ENCODE peak calls at places on chromosomes 6 and 20, in four cellular contexts. One of them, this sample, is unnamed.

GRCh38 chr6:12000174-12000573 is 11.9 kb upstream of the HIVEP1 start:
- DNase-seq in occipital lobe: no peak
- DNase-seq in activated CD4-positive, alpha-beta T cell treated with anti-CD3 and anti-CD28 coated beads, Interleukin-2, amount 50 U/mL, for 1 hour: no peak
- DNase-seq in aorta: no peak
- DNase-seq in this sample: no peak

GRCh38 chr20:1804129-1804503 is 91.1 kb upstream of the SIRPA start:
- DNase-seq in occipital lobe: no peak
- DNase-seq in activated CD4-positive, alpha-beta T cell treated with anti-CD3 and anti-CD28 coated beads, Interleukin-2, amount 50 U/mL, for 1 hour: no peak
- DNase-seq in aorta: no peak
- DNase-seq in this sample: no peak

GRCh38 chr6:47741807-47742206 is 40.0 kb upstream of the OPN5 start:
- DNase-seq in occipital lobe: no peak
- DNase-seq in activated CD4-positive, alpha-beta T cell treated with anti-CD3 and anti-CD28 coated beads, Interleukin-2, amount 50 U/mL, for 1 hour: no peak
- DNase-seq in aorta: no peak
- DNase-seq in this sample: no peak

GRCh38 chr20:57841297-57841866 is 131.6 kb upstream of the PMEPA1 start:
- DNase-seq in occipital lobe: no peak
- DNase-seq in activated CD4-positive, alpha-beta T cell treated with anti-CD3 and anti-CD28 coated beads, Interleukin-2, amount 50 U/mL, for 1 hour: no peak
- DNase-seq in aorta: no peak
- DNase-seq in this sample: no peak

GRCh38 chr20:23331450-23331849 is 19.1 kb upstream of the NXT1 start:
- DNase-seq in occipital lobe: no peak
- DNase-seq in activated CD4-positive, alpha-beta T cell treated with anti-CD3 and anti-CD28 coated beads, Interleukin-2, amount 50 U/mL, for 1 hour: no peak
- DNase-seq in aorta: no peak
- DNase-seq in this sample: no peak

GRCh38 chr20:15849131-15849685 is 724.0 kb downstream of the KIF16B start:
- DNase-seq in occipital lobe: no peak
- DNase-seq in activated CD4-positive, alpha-beta T cell treated with anti-CD3 and anti-CD28 coated beads, Interleukin-2, amount 50 U/mL, for 1 hour: no peak
- DNase-seq in aorta: no peak
- DNase-seq in this sample: no peak

GRCh38 chr6:81831274-81831673 is 78.8 kb upstream of the TENT5A start:
- DNase-seq in occipital lobe: no peak
- DNase-seq in activated CD4-positive, alpha-beta T cell treated with anti-CD3 and anti-CD28 coated beads, Interleukin-2, amount 50 U/mL, for 1 hour: no peak
- DNase-seq in aorta: no peak
- DNase-seq in this sample: no peak

GRCh38 chr20:3980260-3981131 is 34.9 kb downstream of the RNF24 start:
- DNase-seq in occipital lobe: no peak
- DNase-seq in activated CD4-positive, alpha-beta T cell treated with anti-CD3 and anti-CD28 coated beads, Interleukin-2, amount 50 U/mL, for 1 hour: no peak
- DNase-seq in aorta: no peak
- DNase-seq in this sample: peak

GRCh38 chr6:148417045-148417444 is 74.4 kb downstream of the SASH1 start:
- DNase-seq in occipital lobe: no peak
- DNase-seq in activated CD4-positive, alpha-beta T cell treated with anti-CD3 and anti-CD28 coated beads, Interleukin-2, amount 50 U/mL, for 1 hour: no peak
- DNase-seq in aorta: no peak
- DNase-seq in this sample: no peak

GRCh38 chr6:167501831-167502385 is 177.0 kb downstream of the TTLL2 start:
- DNase-seq in occipital lobe: no peak
- DNase-seq in activated CD4-positive, alpha-beta T cell treated with anti-CD3 and anti-CD28 coated beads, Interleukin-2, amount 50 U/mL, for 1 hour: no peak
- DNase-seq in aorta: no peak
- DNase-seq in this sample: no peak

GRCh38 chr20:50320910-50321796 is 130.5 kb downstream of the CEBPB start:
- DNase-seq in occipital lobe: no peak
- DNase-seq in activated CD4-positive, alpha-beta T cell treated with anti-CD3 and anti-CD28 coated beads, Interleukin-2, amount 50 U/mL, for 1 hour: no peak
- DNase-seq in aorta: peak
- DNase-seq in this sample: no peak

GRCh38 chr6:137904822-137905617 is 38.0 kb downstream of the TNFAIP3 start:
- DNase-seq in occipital lobe: no peak
- DNase-seq in activated CD4-positive, alpha-beta T cell treated with anti-CD3 and anti-CD28 coated beads, Interleukin-2, amount 50 U/mL, for 1 hour: peak
- DNase-seq in aorta: no peak
- DNase-seq in this sample: no peak

GRCh38 chr6:36560822-36561221 is 13.5 kb upstream of the STK38 start:
- DNase-seq in occipital lobe: no peak
- DNase-seq in activated CD4-positive, alpha-beta T cell treated with anti-CD3 and anti-CD28 coated beads, Interleukin-2, amount 50 U/mL, for 1 hour: no peak
- DNase-seq in aorta: no peak
- DNase-seq in this sample: no peak

GRCh38 chr6:42659806-42660205 is 62.6 kb downstream of the PRPH2 start:
- DNase-seq in occipital lobe: no peak
- DNase-seq in activated CD4-positive, alpha-beta T cell treated with anti-CD3 and anti-CD28 coated beads, Interleukin-2, amount 50 U/mL, for 1 hour: no peak
- DNase-seq in aorta: no peak
- DNase-seq in this sample: no peak

GRCh38 chr20:4730782-4731181 is 9.1 kb downstream of the PRND start:
- DNase-seq in occipital lobe: no peak
- DNase-seq in activated CD4-positive, alpha-beta T cell treated with anti-CD3 and anti-CD28 coated beads, Interleukin-2, amount 50 U/mL, for 1 hour: no peak
- DNase-seq in aorta: no peak
- DNase-seq in this sample: no peak

GRCh38 chr20:46400253-46400652 is 6.2 kb downstream of the ELMO2 start:
- DNase-seq in occipital lobe: no peak
- DNase-seq in activated CD4-positive, alpha-beta T cell treated with anti-CD3 and anti-CD28 coated beads, Interleukin-2, amount 50 U/mL, for 1 hour: no peak
- DNase-seq in aorta: no peak
- DNase-seq in this sample: no peak

GRCh38 chr6:168171673-168172352 is 92.8 kb upstream of the FRMD1 start:
- DNase-seq in occipital lobe: no peak
- DNase-seq in activated CD4-positive, alpha-beta T cell treated with anti-CD3 and anti-CD28 coated beads, Interleukin-2, amount 50 U/mL, for 1 hour: no peak
- DNase-seq in aorta: no peak
- DNase-seq in this sample: no peak

GRCh38 chr20:36441416-36441815 is 99.9 kb upstream of the MYL9 start:
- DNase-seq in occipital lobe: peak
- DNase-seq in activated CD4-positive, alpha-beta T cell treated with anti-CD3 and anti-CD28 coated beads, Interleukin-2, amount 50 U/mL, for 1 hour: no peak
- DNase-seq in aorta: no peak
- DNase-seq in this sample: peak

GRCh38 chr6:138004423-138005287 is 102.6 kb downstream of the PERP start:
- DNase-seq in occipital lobe: no peak
- DNase-seq in activated CD4-positive, alpha-beta T cell treated with anti-CD3 and anti-CD28 coated beads, Interleukin-2, amount 50 U/mL, for 1 hour: no peak
- DNase-seq in aorta: no peak
- DNase-seq in this sample: no peak

GRCh38 chr6:12335717-12336116 is 45.6 kb downstream of the EDN1 start:
- DNase-seq in occipital lobe: no peak
- DNase-seq in activated CD4-positive, alpha-beta T cell treated with anti-CD3 and anti-CD28 coated beads, Interleukin-2, amount 50 U/mL, for 1 hour: no peak
- DNase-seq in aorta: no peak
- DNase-seq in this sample: no peak

GRCh38 chr20:33602826-33603590 is 59.1 kb upstream of the C20orf144 start:
- DNase-seq in occipital lobe: no peak
- DNase-seq in activated CD4-positive, alpha-beta T cell treated with anti-CD3 and anti-CD28 coated beads, Interleukin-2, amount 50 U/mL, for 1 hour: no peak
- DNase-seq in aorta: no peak
- DNase-seq in this sample: no peak

GRCh38 chr6:122482750-122483080 is 11.1 kb upstream of the SERINC1 start:
- DNase-seq in occipital lobe: no peak
- DNase-seq in activated CD4-positive, alpha-beta T cell treated with anti-CD3 and anti-CD28 coated beads, Interleukin-2, amount 50 U/mL, for 1 hour: no peak
- DNase-seq in aorta: no peak
- DNase-seq in this sample: no peak

This sample was measured in NCI-H2029 treated with DMSO at 0.1 percent for 48 hours.